ENCODE peak calls at places on chromosomes 7 and 10, in seven cellular contexts. One of them, this sample, is unnamed.

GRCh38 chr10:96292971-96293909 is 11.0 kb upstream of the DNTT start:
- DNase-seq in H7: peak
- DNase-seq in T-helper 2 cell: no peak
- DNase-seq in GM13977: peak
- DNase-seq in mucosa of gallbladder: no peak
- DNase-seq in A172: peak
- DNase-seq in thoracic aorta: no peak
- DNase-seq in this sample: peak

GRCh38 chr7:101564778-101565211 is 64.3 kb downstream of the MYL10 start:
- DNase-seq in H7: peak
- DNase-seq in T-helper 2 cell: no peak
- DNase-seq in GM13977: no peak
- DNase-seq in mucosa of gallbladder: no peak
- DNase-seq in A172: peak
- DNase-seq in thoracic aorta: no peak
- DNase-seq in this sample: peak

GRCh38 chr10:22427890-22428571 is 82.7 kb downstream of the SPAG6 start:
- DNase-seq in H7: no peak
- DNase-seq in T-helper 2 cell: no peak
- DNase-seq in GM13977: no peak
- DNase-seq in mucosa of gallbladder: no peak
- DNase-seq in A172: peak
- DNase-seq in thoracic aorta: no peak
- DNase-seq in this sample: no peak

GRCh38 chr7:157494506-157495176 is 157.8 kb downstream of the DNAJB6 start:
- DNase-seq in H7: no peak
- DNase-seq in T-helper 2 cell: no peak
- DNase-seq in GM13977: no peak
- DNase-seq in mucosa of gallbladder: no peak
- DNase-seq in A172: no peak
- DNase-seq in thoracic aorta: no peak
- DNase-seq in this sample: no peak

GRCh38 chr7:99469381-99470065 is 3.2 kb upstream of the ZNF789 start:
- DNase-seq in H7: peak
- DNase-seq in T-helper 2 cell: no peak
- DNase-seq in GM13977: no peak
- DNase-seq in mucosa of gallbladder: no peak
- DNase-seq in A172: no peak
- DNase-seq in thoracic aorta: no peak
- DNase-seq in this sample: no peak

GRCh38 chr10:18229839-18230238 is 89.6 kb downstream of the CACNB2 start:
- DNase-seq in H7: no peak
- DNase-seq in T-helper 2 cell: no peak
- DNase-seq in GM13977: no peak
- DNase-seq in mucosa of gallbladder: no peak
- DNase-seq in A172: peak
- DNase-seq in thoracic aorta: no peak
- DNase-seq in this sample: no peak

GRCh38 chr7:108193593-108194498 is 63.7 kb upstream of the LAMB4 start:
- DNase-seq in H7: no peak
- DNase-seq in T-helper 2 cell: no peak
- DNase-seq in GM13977: no peak
- DNase-seq in mucosa of gallbladder: no peak
- DNase-seq in A172: no peak
- DNase-seq in thoracic aorta: no peak
- DNase-seq in this sample: no peak

GRCh38 chr7:131383937-131384635 is 56.4 kb downstream of the MKLN1 start:
- DNase-seq in H7: no peak
- DNase-seq in T-helper 2 cell: no peak
- DNase-seq in GM13977: no peak
- DNase-seq in mucosa of gallbladder: no peak
- DNase-seq in A172: no peak
- DNase-seq in thoracic aorta: no peak
- DNase-seq in this sample: no peak

GRCh38 chr7:96300981-96301380 is 20.9 kb downstream of the SLC25A13 start:
- DNase-seq in H7: no peak
- DNase-seq in T-helper 2 cell: no peak
- DNase-seq in GM13977: no peak
- DNase-seq in mucosa of gallbladder: no peak
- DNase-seq in A172: no peak
- DNase-seq in thoracic aorta: no peak
- DNase-seq in this sample: no peak

GRCh38 chr7:83517026-83517700 is 131.8 kb downstream of the SEMA3E start:
- DNase-seq in H7: no peak
- DNase-seq in T-helper 2 cell: no peak
- DNase-seq in GM13977: no peak
- DNase-seq in mucosa of gallbladder: no peak
- DNase-seq in A172: no peak
- DNase-seq in thoracic aorta: no peak
- DNase-seq in this sample: no peak

GRCh38 chr10:106424076-106424475 is 740.4 kb downstream of the SORCS1 start:
- DNase-seq in H7: no peak
- DNase-seq in T-helper 2 cell: no peak
- DNase-seq in GM13977: no peak
- DNase-seq in mucosa of gallbladder: no peak
- DNase-seq in A172: no peak
- DNase-seq in thoracic aorta: no peak
- DNase-seq in this sample: no peak

GRCh38 chr7:155461631-155462030 is 3.7 kb downstream of the EN2 start:
- DNase-seq in H7: peak
- DNase-seq in T-helper 2 cell: no peak
- DNase-seq in GM13977: no peak
- DNase-seq in mucosa of gallbladder: no peak
- DNase-seq in A172: no peak
- DNase-seq in thoracic aorta: no peak
- DNase-seq in this sample: no peak

GRCh38 chr10:107986571-107986970 is 822.1 kb upstream of the SORCS1 start:
- DNase-seq in H7: no peak
- DNase-seq in T-helper 2 cell: no peak
- DNase-seq in GM13977: no peak
- DNase-seq in mucosa of gallbladder: no peak
- DNase-seq in A172: no peak
- DNase-seq in thoracic aorta: no peak
- DNase-seq in this sample: no peak

GRCh38 chr10:103967433-103968142 is 648 bp downstream of the SLK start:
- DNase-seq in H7: peak
- DNase-seq in T-helper 2 cell: no peak
- DNase-seq in GM13977: peak
- DNase-seq in mucosa of gallbladder: no peak
- DNase-seq in A172: peak
- DNase-seq in thoracic aorta: no peak
- DNase-seq in this sample: peak

GRCh38 chr7:10412426-10413019 is 561.1 kb upstream of the PHF14 start:
- DNase-seq in H7: no peak
- DNase-seq in T-helper 2 cell: no peak
- DNase-seq in GM13977: peak
- DNase-seq in mucosa of gallbladder: peak
- DNase-seq in A172: peak
- DNase-seq in thoracic aorta: no peak
- DNase-seq in this sample: no peak

GRCh38 chr7:101395376-101395775 is 32.7 kb downstream of the COL26A1 start:
- DNase-seq in H7: no peak
- DNase-seq in T-helper 2 cell: no peak
- DNase-seq in GM13977: no peak
- DNase-seq in mucosa of gallbladder: no peak
- DNase-seq in A172: peak
- DNase-seq in thoracic aorta: no peak
- DNase-seq in this sample: no peak

GRCh38 chr10:13629116-13629515 is 42.4 kb downstream of the PRPF18 start:
- DNase-seq in H7: no peak
- DNase-seq in T-helper 2 cell: no peak
- DNase-seq in GM13977: no peak
- DNase-seq in mucosa of gallbladder: no peak
- DNase-seq in A172: no peak
- DNase-seq in thoracic aorta: no peak
- DNase-seq in this sample: peak

GRCh38 chr10:78291733-78292132 is 258.1 kb downstream of the RPS24 start:
- DNase-seq in H7: no peak
- DNase-seq in T-helper 2 cell: no peak
- DNase-seq in GM13977: no peak
- DNase-seq in mucosa of gallbladder: no peak
- DNase-seq in A172: no peak
- DNase-seq in thoracic aorta: no peak
- DNase-seq in this sample: no peak

GRCh38 chr7:73482746-73483145 is 39.3 kb downstream of the BAZ1B start:
- DNase-seq in H7: peak
- DNase-seq in T-helper 2 cell: no peak
- DNase-seq in GM13977: no peak
- DNase-seq in mucosa of gallbladder: no peak
- DNase-seq in A172: no peak
- DNase-seq in thoracic aorta: no peak
- DNase-seq in this sample: peak

GRCh38 chr7:135877799-135878198 is 99.4 kb downstream of the MTPN start:
- DNase-seq in H7: no peak
- DNase-seq in T-helper 2 cell: no peak
- DNase-seq in GM13977: no peak
- DNase-seq in mucosa of gallbladder: no peak
- DNase-seq in A172: peak
- DNase-seq in thoracic aorta: no peak
- DNase-seq in this sample: no peak

GRCh38 chr10:8173866-8174243 is 119.4 kb downstream of the GATA3 start:
- DNase-seq in H7: no peak
- DNase-seq in T-helper 2 cell: no peak
- DNase-seq in GM13977: no peak
- DNase-seq in mucosa of gallbladder: no peak
- DNase-seq in A172: no peak
- DNase-seq in thoracic aorta: no peak
- DNase-seq in this sample: no peak

GRCh38 chr7:10618934-10619333 is 354.7 kb upstream of the PHF14 start:
- DNase-seq in H7: peak
- DNase-seq in T-helper 2 cell: no peak
- DNase-seq in GM13977: no peak
- DNase-seq in mucosa of gallbladder: no peak
- DNase-seq in A172: no peak
- DNase-seq in thoracic aorta: no peak
- DNase-seq in this sample: no peak

GRCh38 chr10:78942006-78942405 is 126.8 kb upstream of the ZMIZ1 start:
- DNase-seq in H7: no peak
- DNase-seq in T-helper 2 cell: no peak
- DNase-seq in GM13977: no peak
- DNase-seq in mucosa of gallbladder: no peak
- DNase-seq in A172: no peak
- DNase-seq in thoracic aorta: no peak
- DNase-seq in this sample: no peak

GRCh38 chr7:113891031-113891350 is 27.8 kb downstream of the PPP1R3A start:
- DNase-seq in H7: no peak
- DNase-seq in T-helper 2 cell: no peak
- DNase-seq in GM13977: no peak
- DNase-seq in mucosa of gallbladder: no peak
- DNase-seq in A172: peak
- DNase-seq in thoracic aorta: no peak
- DNase-seq in this sample: no peak

GRCh38 chr7:103528152-103528551 is 82.1 kb upstream of the SLC26A5 start:
- DNase-seq in H7: no peak
- DNase-seq in T-helper 2 cell: no peak
- DNase-seq in GM13977: no peak
- DNase-seq in mucosa of gallbladder: no peak
- DNase-seq in A172: no peak
- DNase-seq in thoracic aorta: no peak
- DNase-seq in this sample: no peak

GRCh38 chr7:51016546-51016945 is 233.8 kb upstream of the GRB10 start:
- DNase-seq in H7: peak
- DNase-seq in T-helper 2 cell: no peak
- DNase-seq in GM13977: no peak
- DNase-seq in mucosa of gallbladder: no peak
- DNase-seq in A172: no peak
- DNase-seq in thoracic aorta: no peak
- DNase-seq in this sample: no peak

GRCh38 chr10:4283841-4284610 is 499.0 kb upstream of the KLF6 start:
- DNase-seq in H7: no peak
- DNase-seq in T-helper 2 cell: no peak
- DNase-seq in GM13977: no peak
- DNase-seq in mucosa of gallbladder: peak
- DNase-seq in A172: no peak
- DNase-seq in thoracic aorta: peak
- DNase-seq in this sample: peak

GRCh38 chr10:33353334-33353733 is 18.9 kb upstream of the NRP1 start:
- DNase-seq in H7: no peak
- DNase-seq in T-helper 2 cell: no peak
- DNase-seq in GM13977: no peak
- DNase-seq in mucosa of gallbladder: no peak
- DNase-seq in A172: no peak
- DNase-seq in thoracic aorta: no peak
- DNase-seq in this sample: no peak

GRCh38 chr10:104122273-104123107 is 519 bp downstream of the SFR1 start:
- DNase-seq in H7: no peak
- DNase-seq in T-helper 2 cell: peak
- DNase-seq in GM13977: peak
- DNase-seq in mucosa of gallbladder: no peak
- DNase-seq in A172: no peak
- DNase-seq in thoracic aorta: no peak
- DNase-seq in this sample: no peak

GRCh38 chr7:93133020-93133419 is 15.2 kb downstream of the SAMD9L start:
- DNase-seq in H7: no peak
- DNase-seq in T-helper 2 cell: no peak
- DNase-seq in GM13977: no peak
- DNase-seq in mucosa of gallbladder: no peak
- DNase-seq in A172: no peak
- DNase-seq in thoracic aorta: no peak
- DNase-seq in this sample: no peak

GRCh38 chr10:87546221-87546620 is 41.5 kb downstream of the MINPP1 start:
- DNase-seq in H7: no peak
- DNase-seq in T-helper 2 cell: no peak
- DNase-seq in GM13977: no peak
- DNase-seq in mucosa of gallbladder: peak
- DNase-seq in A172: peak
- DNase-seq in thoracic aorta: no peak
- DNase-seq in this sample: no peak

GRCh38 chr7:129574487-129574886 is 37.0 kb upstream of the NRF1 start:
- DNase-seq in H7: no peak
- DNase-seq in T-helper 2 cell: no peak
- DNase-seq in GM13977: no peak
- DNase-seq in mucosa of gallbladder: no peak
- DNase-seq in A172: peak
- DNase-seq in thoracic aorta: no peak
- DNase-seq in this sample: no peak

GRCh38 chr10:13922591-13922990 is 335.8 kb downstream of the PRPF18 start:
- DNase-seq in H7: no peak
- DNase-seq in T-helper 2 cell: no peak
- DNase-seq in GM13977: no peak
- DNase-seq in mucosa of gallbladder: no peak
- DNase-seq in A172: peak
- DNase-seq in thoracic aorta: no peak
- DNase-seq in this sample: no peak